ENCODE peak calls at places on chromosomes 11 and 22, in eight cellular contexts. I, J, X, G, F, V, Y and C are unnamed samples.

GRCh38 chr11:100467821-100468508 is 219.1 kb upstream of the ARHGAP42 start:
- DNase-seq in Y (no peak), F (no peak), X (no peak), V (no peak), J (no peak), G (no peak), I (no peak), C (no peak)

GRCh38 chr11:93906486-93906885 is 56.1 kb upstream of the VSTM5 start:
- DNase-seq in V (no peak), X (no peak), Y (no peak), I (no peak), G (no peak), J (no peak), F (no peak), C (no peak)

GRCh38 chr22:35783943-35784614 is 66.4 kb downstream of the APOL5 start:
- DNase-seq in F (no peak), Y (no peak), J (no peak), G (no peak), V (no peak), I (no peak), X (no peak), C (peak; percentile 30)

GRCh38 chr11:45450189-45450588 is 164.0 kb upstream of the SYT13 start:
- DNase-seq in V (no peak), Y (no peak), G (no peak), X (no peak), F (no peak), I (no peak), J (no peak), C (no peak)

GRCh38 chr11:57791321-57792059 is 29.9 kb downstream of the CTNND1 start:
- DNase-seq in G (no peak), F (no peak), V (no peak), X (no peak), Y (no peak), J (no peak), I (no peak), C (no peak)

GRCh38 chr11:128728767-128729587 is 35.1 kb downstream of the FLI1 start:
- DNase-seq in X (peak; percentile 30), F (no peak), V (no peak), Y (peak; percentile 38), G (no peak), I (no peak), J (no peak), C (no peak)

GRCh38 chr11:83639995-83640758 is 354.0 kb upstream of the CCDC90B start:
- DNase-seq in V (no peak), I (no peak), F (no peak), G (no peak), X (no peak), J (no peak), Y (no peak), C (no peak)

GRCh38 chr11:17876827-17877226 is 136.0 kb downstream of the SERGEF start:
- DNase-seq in Y (no peak), J (peak; percentile 56), F (no peak), V (no peak), G (no peak), I (no peak), X (no peak), C (no peak)

GRCh38 chr11:123577081-123577598 is 77.3 kb downstream of the SCN3B start:
- DNase-seq in J (peak; percentile 71), X (peak; percentile 56), Y (peak; percentile 56), I (peak; percentile 79), F (peak; percentile 71), G (peak; percentile 86), V (no peak), C (peak; percentile 74)

GRCh38 chr11:121132211-121132976 is 31.4 kb downstream of the TECTA start:
- DNase-seq in V (no peak), I (no peak), F (no peak), J (no peak), Y (no peak), G (no peak), X (no peak), C (no peak)

GRCh38 chr11:867856-868358 is 25.3 kb downstream of the TSPAN4 start:
- DNase-seq in X (no peak), V (no peak), Y (no peak), F (no peak), G (no peak), I (no peak), J (no peak), C (no peak)
- H3K4me1 ChIP-seq in X (no peaks in the 10 kb centered on the region), V (no peaks in the 10 kb centered on the region), Y (no peaks in the 10 kb centered on the region), F (no peaks in the 10 kb centered on the region), G (peaks cover 5% of the 10 kb centered on the region), I (no peaks in the 10 kb centered on the region), J (no peaks in the 10 kb centered on the region), C (no peaks in the 10 kb centered on the region)

DNA sequence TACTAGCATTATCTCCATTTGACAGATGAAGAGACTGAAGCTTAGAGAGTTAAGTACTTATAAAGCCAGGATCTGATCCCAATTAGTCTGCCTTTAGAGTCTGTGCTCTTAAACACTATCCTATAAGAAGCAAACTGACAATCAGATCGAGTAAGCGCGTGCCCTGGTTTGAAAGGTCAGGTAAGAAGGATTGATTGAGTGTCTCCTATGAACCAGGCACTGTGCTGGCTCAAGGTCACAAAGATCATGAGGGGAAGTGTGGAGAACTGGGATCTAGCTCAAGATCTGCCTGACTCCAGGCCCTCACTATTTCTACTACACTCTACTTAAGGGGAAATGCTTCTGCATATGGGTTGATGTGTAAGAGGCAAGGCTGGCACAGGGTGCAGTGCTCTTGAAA is 77.0 kb downstream of the ME3 start:
- DNase-seq in G (no peak), J (no peak), X (no peak), Y (no peak), V (no peak), I (no peak), F (no peak), C (no peak)
- H3K27ac ChIP-seq in G (no peak overlapping the region), J (no peak overlapping the region), X (no peak overlapping the region), Y (no peak overlapping the region), V (no peak overlapping the region), I (no peak overlapping the region), F (no peak overlapping the region), C (no peak overlapping the region)

GRCh38 chr22:46769706-46770105 is 7.3 kb downstream of the TBC1D22A start:
- DNase-seq in X (no peak), F (no peak), I (peak; percentile 21), V (no peak), Y (no peak), G (no peak), J (no peak), C (no peak)
- H3K4me1 ChIP-seq in X (peaks cover 10% of the 10 kb centered on the region), F (peaks cover 8% of the 10 kb centered on the region), I (peaks cover 63% of the 10 kb centered on the region), V (peaks cover 14% of the 10 kb centered on the region), Y (no peaks in the 10 kb centered on the region), G (peaks cover 11% of the 10 kb centered on the region), J (peaks cover 10% of the 10 kb centered on the region), C (peaks cover 32% of the 10 kb centered on the region)

GRCh38 chr11:70575396-70576060 is 177.2 kb downstream of the CTTN start:
- DNase-seq in Y (no peak), V (no peak), X (no peak), J (no peak), I (no peak), F (peak; percentile 38), G (no peak), C (no peak)

GRCh38 chr11:70578371-70578770 is 180.0 kb downstream of the CTTN start:
- DNase-seq in F (no peak), V (no peak), X (no peak), I (no peak), G (no peak), J (no peak), Y (no peak), C (no peak)

GRCh38 chr11:70577948-70578347 is 179.6 kb downstream of the CTTN start:
- DNase-seq in I (no peak), Y (no peak), V (no peak), G (no peak), F (no peak), J (no peak), X (no peak), C (no peak)

GRCh38 chr11:70578831-70579230 is 180.5 kb downstream of the CTTN start:
- DNase-seq in J (no peak), G (no peak), X (no peak), F (no peak), V (no peak), Y (no peak), I (no peak), C (no peak)

GRCh38 chr11:70577258-70577603 is 178.9 kb downstream of the CTTN start:
- DNase-seq in J (no peak), Y (no peak), X (no peak), F (no peak), G (no peak), I (no peak), V (no peak), C (no peak)
- H3K27ac ChIP-seq in J (no peak overlapping the region), Y (no peak overlapping the region), X (no peak overlapping the region), F (no peak overlapping the region), G (no peak overlapping the region), I (no peak overlapping the region), V (no peak overlapping the region), C (no peak overlapping the region)

DNA sequence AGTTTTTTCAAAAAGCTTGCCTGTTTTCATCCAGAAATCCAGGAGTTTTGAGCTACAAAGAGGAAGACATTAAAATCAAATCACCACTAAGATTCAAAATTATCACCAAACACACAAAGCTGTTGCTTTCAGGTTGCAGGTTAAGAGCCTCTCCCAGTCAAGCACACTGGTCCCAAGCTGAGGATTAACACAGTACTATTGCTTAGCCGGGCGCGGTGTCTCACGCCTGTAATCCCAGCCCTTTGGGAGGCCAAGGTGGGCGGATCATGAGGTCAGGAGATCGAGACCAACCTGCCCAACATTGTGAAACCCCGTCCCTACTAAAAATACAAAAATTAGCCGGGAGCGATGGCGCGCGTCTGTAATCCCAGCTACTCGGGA is 1165.1 kb downstream of the LRRC4C start:
- DNase-seq in F (no peak), I (no peak), V (no peak), J (no peak), Y (no peak), G (no peak), X (no peak), C (peak; percentile 20)
- H3K4me1 ChIP-seq in F (peaks cover 4% of the 10 kb centered on the region), I (peaks cover 6% of the 10 kb centered on the region), V (no peaks in the 10 kb centered on the region), J (peaks cover 3% of the 10 kb centered on the region), Y (no peaks in the 10 kb centered on the region), G (peaks cover 31% of the 10 kb centered on the region), X (no peaks in the 10 kb centered on the region), C (peaks cover 10% of the 10 kb centered on the region)